ENCODE peak calls at places on chromosomes 5 and 9, in six cellular contexts. One of them, this sample, is unnamed.
A peak's percentile ranks its signal among the peaks of the same experiment; 100 is the strongest.

GRCh38 chr9:121766081-121766683 is 114.7 kb downstream of the DAB2IP start:
- DNase-seq in lower leg skin: no peak
- DNase-seq in suprapubic skin: no peak
- DNase-seq in OCI-LY7: no peak
- DNase-seq in AG04450: no peak
- DNase-seq in HFF-Myc: no peak
- DNase-seq in this sample: no peak

GRCh38 chr5:61658592-61659008 is 326.5 kb downstream of the ZSWIM6 start:
- DNase-seq in lower leg skin: peak; percentile 95
- DNase-seq in suprapubic skin: peak; percentile 84
- DNase-seq in OCI-LY7: peak; percentile 62
- DNase-seq in AG04450: peak; percentile 38
- DNase-seq in HFF-Myc: peak; percentile 60
- DNase-seq in this sample: no peak

GRCh38 chr9:34992376-34992951 is 2.9 kb downstream of the DNAJB5 start:
- DNase-seq in lower leg skin: peak; percentile 80
- DNase-seq in suprapubic skin: no peak
- DNase-seq in OCI-LY7: no peak
- DNase-seq in AG04450: peak; percentile 72
- DNase-seq in HFF-Myc: peak; percentile 60
- DNase-seq in this sample: peak; percentile 94

GRCh38 chr9:114388764-114389375 is 1.1 kb upstream of the AKNA start:
- DNase-seq in lower leg skin: no peak
- DNase-seq in suprapubic skin: no peak
- DNase-seq in OCI-LY7: peak; percentile 50
- DNase-seq in AG04450: no peak
- DNase-seq in HFF-Myc: no peak
- DNase-seq in this sample: no peak

GRCh38 chr5:157431544-157432200 is 28.3 kb upstream of the NIPAL4 start:
- DNase-seq in lower leg skin: no peak
- DNase-seq in suprapubic skin: no peak
- DNase-seq in OCI-LY7: peak; percentile 82
- DNase-seq in AG04450: peak; percentile 24
- DNase-seq in HFF-Myc: peak; percentile 54
- DNase-seq in this sample: no peak

GRCh38 chr9:108680946-108681345 is 174.8 kb downstream of the ACTL7B start:
- DNase-seq in lower leg skin: peak; percentile 36
- DNase-seq in suprapubic skin: no peak
- DNase-seq in OCI-LY7: no peak
- DNase-seq in AG04450: no peak
- DNase-seq in HFF-Myc: no peak
- DNase-seq in this sample: peak; percentile 52

GRCh38 chr9:128162215-128163026 is 2.4 kb downstream of the BBLN start:
- DNase-seq in lower leg skin: no peak
- DNase-seq in suprapubic skin: peak; percentile 61
- DNase-seq in OCI-LY7: no peak
- DNase-seq in AG04450: no peak
- DNase-seq in HFF-Myc: no peak
- DNase-seq in this sample: no peak

GRCh38 chr5:142404046-142404477 is 79.2 kb upstream of the SPRY4 start:
- DNase-seq in lower leg skin: peak; percentile 70
- DNase-seq in suprapubic skin: no peak
- DNase-seq in OCI-LY7: no peak
- DNase-seq in AG04450: no peak
- DNase-seq in HFF-Myc: no peak
- DNase-seq in this sample: no peak

GRCh38 chr5:151686673-151687378 is at the start of gene SPARC:
- DNase-seq in lower leg skin: peak; percentile 95
- DNase-seq in suprapubic skin: peak; percentile 91
- DNase-seq in OCI-LY7: no peak
- DNase-seq in AG04450: peak; percentile 90
- DNase-seq in HFF-Myc: peak; percentile 91
- DNase-seq in this sample: no peak

GRCh38 chr9:28650327-28650726 is 1077.0 kb upstream of the C9orf72 start:
- DNase-seq in lower leg skin: no peak
- DNase-seq in suprapubic skin: no peak
- DNase-seq in OCI-LY7: no peak
- DNase-seq in AG04450: no peak
- DNase-seq in HFF-Myc: no peak
- DNase-seq in this sample: no peak

GRCh38 chr9:14249527-14249926 is 64.4 kb downstream of the NFIB start:
- DNase-seq in lower leg skin: no peak
- DNase-seq in suprapubic skin: no peak
- DNase-seq in OCI-LY7: no peak
- DNase-seq in AG04450: no peak
- DNase-seq in HFF-Myc: no peak
- DNase-seq in this sample: no peak

GRCh38 chr5:125317546-125317995 is 571.1 kb upstream of the ZNF608 start:
- DNase-seq in lower leg skin: no peak
- DNase-seq in suprapubic skin: no peak
- DNase-seq in OCI-LY7: no peak
- DNase-seq in AG04450: no peak
- DNase-seq in HFF-Myc: no peak
- DNase-seq in this sample: no peak

GRCh38 chr5:137605377-137605776 is 106.3 kb upstream of the SPOCK1 start:
- DNase-seq in lower leg skin: no peak
- DNase-seq in suprapubic skin: no peak
- DNase-seq in OCI-LY7: no peak
- DNase-seq in AG04450: no peak
- DNase-seq in HFF-Myc: no peak
- DNase-seq in this sample: no peak

GRCh38 chr5:151664694-151665583 is 21.8 kb downstream of the SPARC start:
- DNase-seq in lower leg skin: no peak
- DNase-seq in suprapubic skin: no peak
- DNase-seq in OCI-LY7: no peak
- DNase-seq in AG04450: no peak
- DNase-seq in HFF-Myc: peak; percentile 89
- DNase-seq in this sample: no peak

GRCh38 chr9:100933656-100934055 is 94.9 kb upstream of the PLPPR1 start:
- DNase-seq in lower leg skin: no peak
- DNase-seq in suprapubic skin: no peak
- DNase-seq in OCI-LY7: no peak
- DNase-seq in AG04450: no peak
- DNase-seq in HFF-Myc: no peak
- DNase-seq in this sample: no peak

GRCh38 chr5:113263545-113263944 is 171.2 kb downstream of the TSSK1B start:
- DNase-seq in lower leg skin: no peak
- DNase-seq in suprapubic skin: no peak
- DNase-seq in OCI-LY7: no peak
- DNase-seq in AG04450: no peak
- DNase-seq in HFF-Myc: no peak
- DNase-seq in this sample: no peak

GRCh38 chr9:37960631-37961030 is 56.7 kb upstream of the SLC25A51 start:
- DNase-seq in lower leg skin: no peak
- DNase-seq in suprapubic skin: no peak
- DNase-seq in OCI-LY7: no peak
- DNase-seq in AG04450: no peak
- DNase-seq in HFF-Myc: no peak
- DNase-seq in this sample: no peak

GRCh38 chr9:76271755-76272154 is 122.5 kb downstream of the RFK start:
- DNase-seq in lower leg skin: no peak
- DNase-seq in suprapubic skin: no peak
- DNase-seq in OCI-LY7: no peak
- DNase-seq in AG04450: no peak
- DNase-seq in HFF-Myc: no peak
- DNase-seq in this sample: no peak

GRCh38 chr9:14080940-14081621 is 232.9 kb downstream of the NFIB start:
- DNase-seq in lower leg skin: no peak
- DNase-seq in suprapubic skin: no peak
- DNase-seq in OCI-LY7: peak; percentile 22
- DNase-seq in AG04450: no peak
- DNase-seq in HFF-Myc: no peak
- DNase-seq in this sample: no peak

GRCh38 chr5:18010053-18010452 is 375.8 kb downstream of the TAF11L14 start:
- DNase-seq in lower leg skin: no peak
- DNase-seq in suprapubic skin: no peak
- DNase-seq in OCI-LY7: no peak
- DNase-seq in AG04450: no peak
- DNase-seq in HFF-Myc: no peak
- DNase-seq in this sample: no peak

GRCh38 chr5:181035991-181036815 is 3.9 kb upstream of the BTNL9 start:
- DNase-seq in lower leg skin: peak; percentile 71
- DNase-seq in suprapubic skin: peak; percentile 38
- DNase-seq in OCI-LY7: no peak
- DNase-seq in AG04450: no peak
- DNase-seq in HFF-Myc: no peak
- DNase-seq in this sample: no peak

GRCh38 chr5:174751154-174751990 is 27.0 kb downstream of the MSX2 start:
- DNase-seq in lower leg skin: no peak
- DNase-seq in suprapubic skin: no peak
- DNase-seq in OCI-LY7: no peak
- DNase-seq in AG04450: no peak
- DNase-seq in HFF-Myc: no peak
- DNase-seq in this sample: no peak

GRCh38 chr5:1108008-1108864 is 3.6 kb downstream of the SLC12A7 start:
- DNase-seq in lower leg skin: no peak
- DNase-seq in suprapubic skin: no peak
- DNase-seq in OCI-LY7: no peak
- DNase-seq in AG04450: no peak
- DNase-seq in HFF-Myc: no peak
- DNase-seq in this sample: no peak

GRCh38 chr9:13705913-13706312 is 426.4 kb upstream of the MPDZ start:
- DNase-seq in lower leg skin: peak; percentile 86
- DNase-seq in suprapubic skin: peak; percentile 85
- DNase-seq in OCI-LY7: no peak
- DNase-seq in AG04450: no peak
- DNase-seq in HFF-Myc: no peak
- DNase-seq in this sample: peak; percentile 93

GRCh38 chr5:115264786-115265185 is 2.1 kb upstream of the PGGT1B start:
- DNase-seq in lower leg skin: no peak
- DNase-seq in suprapubic skin: no peak
- DNase-seq in OCI-LY7: no peak
- DNase-seq in AG04450: no peak
- DNase-seq in HFF-Myc: no peak
- DNase-seq in this sample: no peak

GRCh38 chr9:124477211-124478013 is 27.2 kb downstream of the ADGRD2 start:
- DNase-seq in lower leg skin: no peak
- DNase-seq in suprapubic skin: no peak
- DNase-seq in OCI-LY7: no peak
- DNase-seq in AG04450: no peak
- DNase-seq in HFF-Myc: no peak
- DNase-seq in this sample: no peak

GRCh38 chr9:82332018-82332773 is 343.6 kb downstream of the SPATA31D1 start:
- DNase-seq in lower leg skin: no peak
- DNase-seq in suprapubic skin: no peak
- DNase-seq in OCI-LY7: no peak
- DNase-seq in AG04450: peak; percentile 60
- DNase-seq in HFF-Myc: peak; percentile 49
- DNase-seq in this sample: no peak

GRCh38 chr5:1222621-1223277 is 2.4 kb upstream of the SLC6A18 start:
- DNase-seq in lower leg skin: no peak
- DNase-seq in suprapubic skin: no peak
- DNase-seq in OCI-LY7: no peak
- DNase-seq in AG04450: no peak
- DNase-seq in HFF-Myc: no peak
- DNase-seq in this sample: no peak

GRCh38 chr5:98839469-98840383 is 66.3 kb downstream of the RGMB start:
- DNase-seq in lower leg skin: no peak
- DNase-seq in suprapubic skin: no peak
- DNase-seq in OCI-LY7: peak; percentile 9
- DNase-seq in AG04450: no peak
- DNase-seq in HFF-Myc: no peak
- DNase-seq in this sample: no peak
- TF ChIP-seq CTCF in lower leg skin: no peak
- TF ChIP-seq CTCF in suprapubic skin: peak; percentile 17
- TF ChIP-seq CTCF in OCI-LY7: peak; percentile 60
- TF ChIP-seq CTCF in AG04450: peak; percentile 34
- TF ChIP-seq CTCF in HFF-Myc: no peak
- TF ChIP-seq CTCF in this sample: no peak

DNA sequence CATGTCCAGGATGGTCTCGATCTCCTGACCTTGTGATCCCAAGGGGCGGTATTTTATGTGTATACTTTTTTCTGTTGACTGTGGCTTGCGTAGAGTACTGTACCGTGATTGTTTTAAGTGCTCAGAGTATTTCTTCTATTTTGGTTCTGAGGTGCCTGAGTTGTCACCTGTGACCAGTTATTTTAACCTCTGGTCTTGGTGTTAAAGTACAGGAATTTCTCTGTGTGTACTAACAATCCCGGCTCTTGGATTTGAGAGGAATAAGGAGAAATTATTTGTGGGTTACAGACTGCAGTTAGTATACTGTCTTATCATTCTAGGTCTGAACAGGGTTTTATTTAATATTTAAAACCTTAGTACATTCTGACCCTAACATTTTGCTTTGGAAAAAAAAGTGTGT is 2.0 kb downstream of the ANKHD1 start:
- DNase-seq in lower leg skin: no peak
- DNase-seq in suprapubic skin: no peak
- DNase-seq in OCI-LY7: no peak
- DNase-seq in AG04450: no peak
- DNase-seq in HFF-Myc: no peak
- DNase-seq in this sample: no peak
- H3K4me3 ChIP-seq in lower leg skin: no peak overlapping the region
- H3K4me3 ChIP-seq in suprapubic skin: peak overlapping the region; percentile 99
- H3K4me3 ChIP-seq in OCI-LY7: peak overlapping the region; percentile 92
- H3K4me3 ChIP-seq in AG04450: peak overlapping the region; percentile 10
- H3K4me3 ChIP-seq in HFF-Myc: peak overlapping the region; percentile 78
- H3K4me3 ChIP-seq in this sample: peak overlapping the region; percentile 95

GRCh38 chr5:105877592-105877991 is 1793.1 kb downstream of the EFNA5 start:
- DNase-seq in lower leg skin: no peak
- DNase-seq in suprapubic skin: no peak
- DNase-seq in OCI-LY7: no peak
- DNase-seq in AG04450: no peak
- DNase-seq in HFF-Myc: no peak
- DNase-seq in this sample: no peak
- TF ChIP-seq CTCF in lower leg skin: no peak
- TF ChIP-seq CTCF in suprapubic skin: no peak
- TF ChIP-seq CTCF in OCI-LY7: peak; percentile 15
- TF ChIP-seq CTCF in AG04450: peak; percentile 16
- TF ChIP-seq CTCF in HFF-Myc: no peak
- TF ChIP-seq CTCF in this sample: no peak

DNA sequence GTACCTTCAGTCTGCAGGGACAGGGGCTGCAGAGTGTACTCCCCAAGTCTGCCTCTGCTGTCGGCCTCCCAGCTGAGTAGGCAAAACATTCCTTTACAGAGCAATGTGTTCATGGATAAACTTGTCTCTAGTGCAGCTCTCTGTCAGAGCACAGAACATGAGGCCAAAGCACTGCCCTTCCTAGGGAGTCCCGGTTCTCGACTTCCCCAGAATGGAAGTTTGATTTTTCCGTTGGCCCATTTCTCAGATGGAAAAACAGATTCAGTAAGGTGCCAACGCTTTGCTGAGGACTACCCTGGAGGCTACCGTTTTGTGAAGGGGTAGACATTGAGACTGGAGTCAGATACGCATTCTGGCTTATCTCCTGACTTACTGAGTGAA is 422 bp upstream of the TRIM32 start:
- DNase-seq in lower leg skin: no peak
- DNase-seq in suprapubic skin: no peak
- DNase-seq in OCI-LY7: no peak
- DNase-seq in AG04450: no peak
- DNase-seq in HFF-Myc: no peak
- DNase-seq in this sample: no peak
- H3K4me3 ChIP-seq in lower leg skin: peak overlapping the region; percentile 51
- H3K4me3 ChIP-seq in suprapubic skin: peak overlapping the region; percentile 73
- H3K4me3 ChIP-seq in OCI-LY7: peak overlapping the region; percentile 81
- H3K4me3 ChIP-seq in AG04450: peak overlapping the region; percentile 81
- H3K4me3 ChIP-seq in HFF-Myc: peak overlapping the region; percentile 86
- H3K4me3 ChIP-seq in this sample: peak overlapping the region; percentile 81